ENCODE peak calls at places on chromosomes 16 and 17, in five cellular contexts. One of them, this sample, is unnamed.

GRCh38 chr16:27308792-27309191 is 5.0 kb upstream of the IL4R start:
- DNase-seq in left lung: no peak
- DNase-seq in lower lobe of right lung: no peak
- DNase-seq in psoas muscle: no peak
- DNase-seq in endodermal cell: no peak
- DNase-seq in this sample: no peak

GRCh38 chr17:58402679-58403078 is 14.7 kb downstream of the RNF43 start:
- DNase-seq in left lung: no peak
- DNase-seq in lower lobe of right lung: no peak
- DNase-seq in psoas muscle: no peak
- DNase-seq in endodermal cell: peak; percentile 69
- DNase-seq in this sample: no peak

GRCh38 chr17:35914354-35914753 is 16.2 kb downstream of the RDM1 start:
- DNase-seq in left lung: no peak
- DNase-seq in lower lobe of right lung: no peak
- DNase-seq in psoas muscle: no peak
- DNase-seq in endodermal cell: no peak
- DNase-seq in this sample: no peak

GRCh38 chr16:50991006-50991405 is 160.1 kb downstream of the SALL1 start:
- DNase-seq in left lung: no peak
- DNase-seq in lower lobe of right lung: no peak
- DNase-seq in psoas muscle: no peak
- DNase-seq in endodermal cell: no peak
- DNase-seq in this sample: no peak

GRCh38 chr16:57544129-57544653 is 1.7 kb downstream of the ADGRG5 start:
- DNase-seq in left lung: no peak
- DNase-seq in lower lobe of right lung: peak; percentile 39
- DNase-seq in psoas muscle: no peak
- DNase-seq in endodermal cell: peak; percentile 31
- DNase-seq in this sample: no peak

GRCh38 chr17:72591500-72592241 is 470.9 kb downstream of the SOX9 start:
- DNase-seq in left lung: no peak
- DNase-seq in lower lobe of right lung: peak; percentile 49
- DNase-seq in psoas muscle: no peak
- DNase-seq in endodermal cell: peak; percentile 81
- DNase-seq in this sample: no peak

GRCh38 chr16:4749700-4750257 is 15.4 kb downstream of the DNAAF8 start:
- DNase-seq in left lung: no peak
- DNase-seq in lower lobe of right lung: no peak
- DNase-seq in psoas muscle: no peak
- DNase-seq in endodermal cell: no peak
- DNase-seq in this sample: no peak

GRCh38 chr17:45992175-45992574 is 6.9 kb upstream of the STH start:
- DNase-seq in left lung: no peak
- DNase-seq in lower lobe of right lung: no peak
- DNase-seq in psoas muscle: no peak
- DNase-seq in endodermal cell: no peak
- DNase-seq in this sample: no peak

GRCh38 chr17:11719203-11719602 is 120.9 kb downstream of the DNAH9 start:
- DNase-seq in left lung: no peak
- DNase-seq in lower lobe of right lung: no peak
- DNase-seq in psoas muscle: no peak
- DNase-seq in endodermal cell: no peak
- DNase-seq in this sample: no peak

GRCh38 chr17:64984776-64985521 is 65.7 kb upstream of the LRRC37A3 start:
- DNase-seq in left lung: no peak
- DNase-seq in lower lobe of right lung: no peak
- DNase-seq in psoas muscle: no peak
- DNase-seq in endodermal cell: no peak
- DNase-seq in this sample: peak; percentile 32

GRCh38 chr16:4314532-4315184 is 1.2 kb upstream of the GLIS2 start:
- DNase-seq in left lung: no peak
- DNase-seq in lower lobe of right lung: no peak
- DNase-seq in psoas muscle: no peak
- DNase-seq in endodermal cell: peak; percentile 78
- DNase-seq in this sample: no peak

GRCh38 chr16:50021509-50021908 is 3.5 kb upstream of the CNEP1R1 start:
- DNase-seq in left lung: no peak
- DNase-seq in lower lobe of right lung: no peak
- DNase-seq in psoas muscle: no peak
- DNase-seq in endodermal cell: peak; percentile 77
- DNase-seq in this sample: no peak

GRCh38 chr17:73786286-73786743 is 142.1 kb upstream of the SDK2 start:
- DNase-seq in left lung: no peak
- DNase-seq in lower lobe of right lung: no peak
- DNase-seq in psoas muscle: no peak
- DNase-seq in endodermal cell: peak; percentile 83
- DNase-seq in this sample: no peak

GRCh38 chr16:47065766-47066688 is 77.7 kb downstream of the NETO2 start:
- DNase-seq in left lung: no peak
- DNase-seq in lower lobe of right lung: no peak
- DNase-seq in psoas muscle: no peak
- DNase-seq in endodermal cell: peak; percentile 61
- DNase-seq in this sample: no peak

GRCh38 chr16:79599837-79600635 is 501 bp downstream of the MAF start:
- DNase-seq in left lung: peak; percentile 62
- DNase-seq in lower lobe of right lung: peak; percentile 73
- DNase-seq in psoas muscle: peak; percentile 75
- DNase-seq in endodermal cell: peak; percentile 84
- DNase-seq in this sample: peak; percentile 49

GRCh38 chr16:54142787-54143186 is 143.8 kb downstream of the IRX3 start:
- DNase-seq in left lung: no peak
- DNase-seq in lower lobe of right lung: no peak
- DNase-seq in psoas muscle: no peak
- DNase-seq in endodermal cell: no peak
- DNase-seq in this sample: no peak

GRCh38 chr17:58755577-58756245 is at the start of gene PPM1E:
- DNase-seq in left lung: peak; percentile 35
- DNase-seq in lower lobe of right lung: peak; percentile 59
- DNase-seq in psoas muscle: peak; percentile 32
- DNase-seq in endodermal cell: peak; percentile 97
- DNase-seq in this sample: peak; percentile 32

GRCh38 chr16:847151-847550 is 46.6 kb upstream of the GNG13 start:
- DNase-seq in left lung: no peak
- DNase-seq in lower lobe of right lung: no peak
- DNase-seq in psoas muscle: no peak
- DNase-seq in endodermal cell: no peak
- DNase-seq in this sample: no peak
- H3K9me3 ChIP-seq in left lung: no peaks in the 10 kb centered on the region
- H3K9me3 ChIP-seq in lower lobe of right lung: no peaks in the 10 kb centered on the region
- H3K9me3 ChIP-seq in psoas muscle: no peaks in the 10 kb centered on the region
- H3K9me3 ChIP-seq in endodermal cell: peaks cover 19% of the 10 kb centered on the region
- H3K9me3 ChIP-seq in this sample: no peaks in the 10 kb centered on the region

GRCh38 chr17:27087935-27088766 is 205.8 kb upstream of the WSB1 start:
- DNase-seq in left lung: no peak
- DNase-seq in lower lobe of right lung: no peak
- DNase-seq in psoas muscle: no peak
- DNase-seq in endodermal cell: no peak
- DNase-seq in this sample: no peak

GRCh38 chr17:27083408-27084185 is 210.3 kb upstream of the WSB1 start:
- DNase-seq in left lung: no peak
- DNase-seq in lower lobe of right lung: no peak
- DNase-seq in psoas muscle: no peak
- DNase-seq in endodermal cell: no peak
- DNase-seq in this sample: no peak

GRCh38 chr17:27082775-27083154 is 211.1 kb upstream of the WSB1 start:
- DNase-seq in left lung: no peak
- DNase-seq in lower lobe of right lung: no peak
- DNase-seq in psoas muscle: no peak
- DNase-seq in endodermal cell: no peak
- DNase-seq in this sample: no peak

GRCh38 chr17:27086526-27086925 is 207.4 kb upstream of the WSB1 start:
- DNase-seq in left lung: no peak
- DNase-seq in lower lobe of right lung: no peak
- DNase-seq in psoas muscle: no peak
- DNase-seq in endodermal cell: no peak
- DNase-seq in this sample: no peak

DNA sequence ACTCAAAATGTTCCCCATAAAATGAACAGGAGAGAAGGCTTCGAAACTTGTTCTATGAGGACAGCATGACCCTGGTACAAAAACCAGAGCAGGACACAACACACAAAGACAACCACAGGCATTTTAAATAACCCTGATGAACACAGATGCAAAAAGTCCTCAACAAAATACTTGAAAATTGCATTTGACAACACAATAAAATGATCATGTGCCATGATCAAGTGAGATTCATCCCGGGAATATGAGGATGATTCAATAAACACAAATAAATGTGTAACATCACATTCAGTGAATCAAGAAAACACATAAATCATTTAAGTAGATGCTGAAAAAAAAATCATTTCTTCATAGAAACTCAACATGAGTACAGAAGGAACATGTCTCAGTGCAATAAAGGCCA is 208.4 kb upstream of the WSB1 start:
- DNase-seq in left lung: no peak
- DNase-seq in lower lobe of right lung: no peak
- DNase-seq in psoas muscle: no peak
- DNase-seq in endodermal cell: no peak
- DNase-seq in this sample: no peak
- H3K9me3 ChIP-seq in left lung: no peaks in the 10 kb centered on the region
- H3K9me3 ChIP-seq in lower lobe of right lung: no peaks in the 10 kb centered on the region
- H3K9me3 ChIP-seq in psoas muscle: no peaks in the 10 kb centered on the region
- H3K9me3 ChIP-seq in endodermal cell: peaks cover 66% of the 10 kb centered on the region
- H3K9me3 ChIP-seq in this sample: no peaks in the 10 kb centered on the region

DNA sequence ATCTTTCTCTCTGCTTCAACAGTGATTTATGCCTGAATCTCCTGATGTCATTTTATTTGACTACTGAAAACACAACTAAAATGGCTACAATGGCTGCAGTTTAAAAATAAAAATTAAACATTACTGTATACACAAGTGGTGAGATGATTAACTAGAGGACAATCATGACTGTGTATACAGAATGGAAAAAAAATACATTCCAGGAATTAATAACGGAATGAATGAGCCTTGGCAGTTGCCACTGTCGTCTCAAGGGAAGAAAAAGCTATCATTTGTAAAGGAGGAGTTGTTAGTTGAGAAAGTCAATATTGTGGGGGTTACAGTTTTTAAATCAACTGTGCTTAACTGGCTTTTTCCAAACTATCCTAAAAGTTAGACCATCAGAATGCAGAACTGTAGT is 434.6 kb upstream of the GOT2 start:
- DNase-seq in left lung: no peak
- DNase-seq in lower lobe of right lung: no peak
- DNase-seq in psoas muscle: no peak
- DNase-seq in endodermal cell: no peak
- DNase-seq in this sample: no peak
- H3K9me3 ChIP-seq in left lung: no peaks in the 10 kb centered on the region
- H3K9me3 ChIP-seq in lower lobe of right lung: no peaks in the 10 kb centered on the region
- H3K9me3 ChIP-seq in psoas muscle: no peaks in the 10 kb centered on the region
- H3K9me3 ChIP-seq in endodermal cell: peaks cover 13% of the 10 kb centered on the region
- H3K9me3 ChIP-seq in this sample: no peaks in the 10 kb centered on the region

GRCh38 chr16:75320435-75320834 is 69.0 kb upstream of the BCAR1 start:
- DNase-seq in left lung: no peak
- DNase-seq in lower lobe of right lung: no peak
- DNase-seq in psoas muscle: no peak
- DNase-seq in endodermal cell: peak; percentile 64
- DNase-seq in this sample: no peak

GRCh38 chr16:75322706-75323105 is 71.3 kb upstream of the BCAR1 start:
- DNase-seq in left lung: no peak
- DNase-seq in lower lobe of right lung: no peak
- DNase-seq in psoas muscle: no peak
- DNase-seq in endodermal cell: no peak
- DNase-seq in this sample: no peak

GRCh38 chr16:75323198-75323597 is 71.8 kb upstream of the BCAR1 start:
- DNase-seq in left lung: no peak
- DNase-seq in lower lobe of right lung: no peak
- DNase-seq in psoas muscle: no peak
- DNase-seq in endodermal cell: no peak
- DNase-seq in this sample: no peak

GRCh38 chr16:75326333-75326732 is 74.9 kb upstream of the BCAR1 start:
- DNase-seq in left lung: no peak
- DNase-seq in lower lobe of right lung: no peak
- DNase-seq in psoas muscle: no peak
- DNase-seq in endodermal cell: no peak
- DNase-seq in this sample: no peak

DNA sequence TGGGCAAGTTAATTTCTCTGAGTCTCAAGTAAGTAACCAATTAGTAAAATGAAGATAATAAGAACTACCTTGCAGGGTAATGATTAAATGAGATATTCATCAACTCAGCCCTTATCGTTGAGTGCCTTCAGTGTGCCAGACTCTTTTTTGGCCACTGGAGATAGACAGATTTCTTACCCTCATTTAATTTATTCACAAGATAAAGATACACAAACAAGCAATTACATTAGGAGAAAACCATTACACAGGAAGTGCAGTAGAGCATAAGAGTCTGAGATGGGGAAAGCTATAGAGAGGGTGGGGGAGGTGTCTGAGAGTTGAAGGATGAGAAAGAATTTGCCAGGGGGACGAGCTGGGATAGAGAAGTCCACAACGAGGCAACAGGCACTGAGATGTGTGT is 72.5 kb upstream of the BCAR1 start:
- DNase-seq in left lung: no peak
- DNase-seq in lower lobe of right lung: no peak
- DNase-seq in psoas muscle: no peak
- DNase-seq in endodermal cell: no peak
- DNase-seq in this sample: no peak
- H3K9me3 ChIP-seq in left lung: no peaks in the 10 kb centered on the region
- H3K9me3 ChIP-seq in lower lobe of right lung: no peaks in the 10 kb centered on the region
- H3K9me3 ChIP-seq in psoas muscle: no peaks in the 10 kb centered on the region
- H3K9me3 ChIP-seq in endodermal cell: no peaks in the 10 kb centered on the region
- H3K9me3 ChIP-seq in this sample: no peaks in the 10 kb centered on the region

GRCh38 chr17:82948081-82948511 is 108.3 kb upstream of the ZNF750 start:
- DNase-seq in left lung: peak; percentile 19
- DNase-seq in lower lobe of right lung: peak; percentile 37
- DNase-seq in psoas muscle: peak; percentile 5
- DNase-seq in endodermal cell: no peak
- DNase-seq in this sample: no peak

GRCh38 chr17:82943751-82944150 is 103.9 kb upstream of the ZNF750 start:
- DNase-seq in left lung: no peak
- DNase-seq in lower lobe of right lung: peak; percentile 17
- DNase-seq in psoas muscle: peak; percentile 4
- DNase-seq in endodermal cell: no peak
- DNase-seq in this sample: no peak

GRCh38 chr17:82944990-82945389 is 105.2 kb upstream of the ZNF750 start:
- DNase-seq in left lung: no peak
- DNase-seq in lower lobe of right lung: no peak
- DNase-seq in psoas muscle: no peak
- DNase-seq in endodermal cell: no peak
- DNase-seq in this sample: no peak

GRCh38 chr17:82947051-82947991 is 107.5 kb upstream of the ZNF750 start:
- DNase-seq in left lung: peak; percentile 19
- DNase-seq in lower lobe of right lung: peak; percentile 41
- DNase-seq in psoas muscle: peak; percentile 1
- DNase-seq in endodermal cell: no peak
- DNase-seq in this sample: no peak

GRCh38 chr17:82946081-82946480 is 106.3 kb upstream of the ZNF750 start:
- DNase-seq in left lung: no peak
- DNase-seq in lower lobe of right lung: no peak
- DNase-seq in psoas muscle: no peak
- DNase-seq in endodermal cell: no peak
- DNase-seq in this sample: no peak
- H3K9me3 ChIP-seq in left lung: no peaks in the 10 kb centered on the region
- H3K9me3 ChIP-seq in lower lobe of right lung: peaks cover 27% of the 10 kb centered on the region
- H3K9me3 ChIP-seq in psoas muscle: peaks cover 18% of the 10 kb centered on the region
- H3K9me3 ChIP-seq in endodermal cell: peaks cover 81% of the 10 kb centered on the region
- H3K9me3 ChIP-seq in this sample: peaks cover 11% of the 10 kb centered on the region